ENCODE peak calls at places on chromosomes 12 and 14, in eight cellular contexts. One of them, this sample, is unnamed.
A peak's percentile ranks its signal among the peaks of the same experiment; 100 is the strongest.

GRCh38 chr12:25337916-25338315 is 87.2 kb upstream of the KRAS start:
- DNase-seq in Calu3: no peak
- DNase-seq in left ventricle myocardium inferior: no peak
- DNase-seq in CD4-positive, alpha-beta T cell: no peak
- DNase-seq in WTC11: no peak
- DNase-seq in stomach: no peak
- DNase-seq in AG09309: no peak
- DNase-seq in suprapubic skin: no peak
- DNase-seq in this sample: no peak

GRCh38 chr14:105153739-105154475 is 14.7 kb downstream of the JAG2 start:
- DNase-seq in Calu3: no peak
- DNase-seq in left ventricle myocardium inferior: no peak
- DNase-seq in CD4-positive, alpha-beta T cell: no peak
- DNase-seq in WTC11: no peak
- DNase-seq in stomach: no peak
- DNase-seq in AG09309: no peak
- DNase-seq in suprapubic skin: no peak
- DNase-seq in this sample: no peak

GRCh38 chr12:65229441-65229840 is 49.0 kb upstream of the MSRB3 start:
- DNase-seq in Calu3: no peak
- DNase-seq in left ventricle myocardium inferior: no peak
- DNase-seq in CD4-positive, alpha-beta T cell: no peak
- DNase-seq in WTC11: no peak
- DNase-seq in stomach: no peak
- DNase-seq in AG09309: peak; percentile 8
- DNase-seq in suprapubic skin: no peak
- DNase-seq in this sample: no peak

GRCh38 chr14:42441615-42442014 is 834.9 kb downstream of the LRFN5 start:
- DNase-seq in Calu3: no peak
- DNase-seq in left ventricle myocardium inferior: no peak
- DNase-seq in CD4-positive, alpha-beta T cell: no peak
- DNase-seq in WTC11: no peak
- DNase-seq in stomach: no peak
- DNase-seq in AG09309: no peak
- DNase-seq in suprapubic skin: no peak
- DNase-seq in this sample: no peak

GRCh38 chr12:68042212-68042699 is 53.0 kb downstream of the IFNG-AS1 start:
- DNase-seq in Calu3: no peak
- DNase-seq in left ventricle myocardium inferior: no peak
- DNase-seq in CD4-positive, alpha-beta T cell: no peak
- DNase-seq in WTC11: no peak
- DNase-seq in stomach: no peak
- DNase-seq in AG09309: no peak
- DNase-seq in suprapubic skin: no peak
- DNase-seq in this sample: no peak

GRCh38 chr12:86950043-86950838 is 694.0 kb upstream of the MGAT4C start:
- DNase-seq in Calu3: no peak
- DNase-seq in left ventricle myocardium inferior: no peak
- DNase-seq in CD4-positive, alpha-beta T cell: no peak
- DNase-seq in WTC11: no peak
- DNase-seq in stomach: no peak
- DNase-seq in AG09309: no peak
- DNase-seq in suprapubic skin: no peak
- DNase-seq in this sample: no peak

GRCh38 chr14:72812292-72812851 is 81.5 kb downstream of the DPF3 start:
- DNase-seq in Calu3: no peak
- DNase-seq in left ventricle myocardium inferior: peak; percentile 82
- DNase-seq in CD4-positive, alpha-beta T cell: no peak
- DNase-seq in WTC11: peak; percentile 27
- DNase-seq in stomach: peak; percentile 27
- DNase-seq in AG09309: no peak
- DNase-seq in suprapubic skin: no peak
- DNase-seq in this sample: no peak

GRCh38 chr12:2450553-2450952 is 344.2 kb upstream of the FKBP4 start:
- DNase-seq in Calu3: no peak
- DNase-seq in left ventricle myocardium inferior: no peak
- DNase-seq in CD4-positive, alpha-beta T cell: no peak
- DNase-seq in WTC11: no peak
- DNase-seq in stomach: no peak
- DNase-seq in AG09309: no peak
- DNase-seq in suprapubic skin: no peak
- DNase-seq in this sample: no peak

GRCh38 chr14:92754956-92755355 is 6.5 kb upstream of the LGMN start:
- DNase-seq in Calu3: peak; percentile 48
- DNase-seq in left ventricle myocardium inferior: no peak
- DNase-seq in CD4-positive, alpha-beta T cell: no peak
- DNase-seq in WTC11: no peak
- DNase-seq in stomach: no peak
- DNase-seq in AG09309: no peak
- DNase-seq in suprapubic skin: no peak
- DNase-seq in this sample: no peak

GRCh38 chr12:126353604-126354003 is 1288.4 kb downstream of the AACS start:
- DNase-seq in Calu3: no peak
- DNase-seq in left ventricle myocardium inferior: no peak
- DNase-seq in CD4-positive, alpha-beta T cell: no peak
- DNase-seq in WTC11: no peak
- DNase-seq in stomach: no peak
- DNase-seq in AG09309: peak; percentile 27
- DNase-seq in suprapubic skin: no peak
- DNase-seq in this sample: no peak

GRCh38 chr14:44820230-44820964 is 141.3 kb downstream of the KLHL28 start:
- DNase-seq in Calu3: no peak
- DNase-seq in left ventricle myocardium inferior: no peak
- DNase-seq in CD4-positive, alpha-beta T cell: no peak
- DNase-seq in WTC11: peak; percentile 59
- DNase-seq in stomach: no peak
- DNase-seq in AG09309: no peak
- DNase-seq in suprapubic skin: no peak
- DNase-seq in this sample: no peak

GRCh38 chr12:125057708-125058107 is 7.5 kb upstream of the AACS start:
- DNase-seq in Calu3: no peak
- DNase-seq in left ventricle myocardium inferior: no peak
- DNase-seq in CD4-positive, alpha-beta T cell: no peak
- DNase-seq in WTC11: no peak
- DNase-seq in stomach: no peak
- DNase-seq in AG09309: no peak
- DNase-seq in suprapubic skin: no peak
- DNase-seq in this sample: no peak

GRCh38 chr14:24609667-24610344 is at the start of gene GZMH:
- DNase-seq in Calu3: no peak
- DNase-seq in left ventricle myocardium inferior: no peak
- DNase-seq in CD4-positive, alpha-beta T cell: no peak
- DNase-seq in WTC11: no peak
- DNase-seq in stomach: no peak
- DNase-seq in AG09309: no peak
- DNase-seq in suprapubic skin: no peak
- DNase-seq in this sample: no peak

GRCh38 chr14:24607635-24608492 is 1.6 kb downstream of the GZMH start:
- DNase-seq in Calu3: no peak
- DNase-seq in left ventricle myocardium inferior: no peak
- DNase-seq in CD4-positive, alpha-beta T cell: no peak
- DNase-seq in WTC11: no peak
- DNase-seq in stomach: no peak
- DNase-seq in AG09309: no peak
- DNase-seq in suprapubic skin: no peak
- DNase-seq in this sample: no peak

GRCh38 chr14:24613747-24614146 is 4.3 kb upstream of the GZMH start:
- DNase-seq in Calu3: no peak
- DNase-seq in left ventricle myocardium inferior: no peak
- DNase-seq in CD4-positive, alpha-beta T cell: no peak
- DNase-seq in WTC11: no peak
- DNase-seq in stomach: no peak
- DNase-seq in AG09309: no peak
- DNase-seq in suprapubic skin: no peak
- DNase-seq in this sample: no peak

GRCh38 chr14:24612186-24612585 is 2.7 kb upstream of the GZMH start:
- DNase-seq in Calu3: no peak
- DNase-seq in left ventricle myocardium inferior: no peak
- DNase-seq in CD4-positive, alpha-beta T cell: no peak
- DNase-seq in WTC11: no peak
- DNase-seq in stomach: no peak
- DNase-seq in AG09309: no peak
- DNase-seq in suprapubic skin: no peak
- DNase-seq in this sample: no peak

GRCh38 chr14:24613241-24613640 is 3.8 kb upstream of the GZMH start:
- DNase-seq in Calu3: no peak
- DNase-seq in left ventricle myocardium inferior: no peak
- DNase-seq in CD4-positive, alpha-beta T cell: no peak
- DNase-seq in WTC11: no peak
- DNase-seq in stomach: no peak
- DNase-seq in AG09309: no peak
- DNase-seq in suprapubic skin: no peak
- DNase-seq in this sample: no peak
- TF ChIP-seq CTCF in Calu3: no peak
- TF ChIP-seq CTCF in left ventricle myocardium inferior: no peak
- TF ChIP-seq CTCF in CD4-positive, alpha-beta T cell: no peak
- TF ChIP-seq CTCF in WTC11: no peak
- TF ChIP-seq CTCF in stomach: no peak
- TF ChIP-seq CTCF in AG09309: no peak
- TF ChIP-seq CTCF in suprapubic skin: no peak
- TF ChIP-seq CTCF in this sample: no peak

GRCh38 chr12:121048442-121048841 is 9.4 kb upstream of the OASL start:
- DNase-seq in Calu3: no peak
- DNase-seq in left ventricle myocardium inferior: no peak
- DNase-seq in CD4-positive, alpha-beta T cell: no peak
- DNase-seq in WTC11: no peak
- DNase-seq in stomach: no peak
- DNase-seq in AG09309: no peak
- DNase-seq in suprapubic skin: no peak
- DNase-seq in this sample: no peak

GRCh38 chr12:121053706-121054105 is 14.7 kb upstream of the OASL start:
- DNase-seq in Calu3: no peak
- DNase-seq in left ventricle myocardium inferior: no peak
- DNase-seq in CD4-positive, alpha-beta T cell: no peak
- DNase-seq in WTC11: no peak
- DNase-seq in stomach: no peak
- DNase-seq in AG09309: no peak
- DNase-seq in suprapubic skin: no peak
- DNase-seq in this sample: no peak

DNA sequence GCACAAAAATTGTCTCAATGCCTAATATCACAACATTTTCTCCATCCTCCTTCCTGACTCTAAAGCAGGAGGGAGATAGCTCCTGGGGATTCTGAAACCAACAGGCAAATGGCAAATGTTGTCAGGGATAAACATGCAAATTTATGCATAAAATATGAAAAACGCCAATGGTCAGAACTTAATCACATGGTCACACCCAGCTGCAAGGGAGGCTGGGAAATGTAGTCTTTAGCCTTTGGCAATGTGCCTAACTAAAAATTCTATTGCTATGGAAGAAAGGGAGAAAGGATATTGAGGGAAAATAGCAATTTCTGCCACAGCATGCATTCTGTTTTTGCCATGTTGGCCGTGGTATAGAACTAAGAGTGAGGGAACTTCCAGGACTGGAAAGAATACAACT is 11.7 kb upstream of the OASL start:
- DNase-seq in Calu3: no peak
- DNase-seq in left ventricle myocardium inferior: no peak
- DNase-seq in CD4-positive, alpha-beta T cell: no peak
- DNase-seq in WTC11: no peak
- DNase-seq in stomach: no peak
- DNase-seq in AG09309: no peak
- DNase-seq in suprapubic skin: no peak
- DNase-seq in this sample: no peak
- TF ChIP-seq CTCF in Calu3: no peak
- TF ChIP-seq CTCF in left ventricle myocardium inferior: no peak
- TF ChIP-seq CTCF in CD4-positive, alpha-beta T cell: no peak
- TF ChIP-seq CTCF in WTC11: no peak
- TF ChIP-seq CTCF in stomach: no peak
- TF ChIP-seq CTCF in AG09309: no peak
- TF ChIP-seq CTCF in suprapubic skin: no peak
- TF ChIP-seq CTCF in this sample: no peak

GRCh38 chr14:31230559-31230958 is 23.0 kb upstream of the HECTD1 start:
- DNase-seq in Calu3: no peak
- DNase-seq in left ventricle myocardium inferior: no peak
- DNase-seq in CD4-positive, alpha-beta T cell: no peak
- DNase-seq in WTC11: no peak
- DNase-seq in stomach: no peak
- DNase-seq in AG09309: no peak
- DNase-seq in suprapubic skin: no peak
- DNase-seq in this sample: no peak

GRCh38 chr14:31229009-31229408 is 21.4 kb upstream of the HECTD1 start:
- DNase-seq in Calu3: no peak
- DNase-seq in left ventricle myocardium inferior: no peak
- DNase-seq in CD4-positive, alpha-beta T cell: no peak
- DNase-seq in WTC11: no peak
- DNase-seq in stomach: no peak
- DNase-seq in AG09309: no peak
- DNase-seq in suprapubic skin: no peak
- DNase-seq in this sample: no peak

GRCh38 chr14:31232081-31232480 is 24.5 kb upstream of the HECTD1 start:
- DNase-seq in Calu3: peak; percentile 9
- DNase-seq in left ventricle myocardium inferior: no peak
- DNase-seq in CD4-positive, alpha-beta T cell: no peak
- DNase-seq in WTC11: no peak
- DNase-seq in stomach: peak; percentile 56
- DNase-seq in AG09309: no peak
- DNase-seq in suprapubic skin: no peak
- DNase-seq in this sample: no peak

GRCh38 chr14:31228533-31228932 is 20.9 kb upstream of the HECTD1 start:
- DNase-seq in Calu3: peak; percentile 19
- DNase-seq in left ventricle myocardium inferior: no peak
- DNase-seq in CD4-positive, alpha-beta T cell: no peak
- DNase-seq in WTC11: no peak
- DNase-seq in stomach: no peak
- DNase-seq in AG09309: no peak
- DNase-seq in suprapubic skin: no peak
- DNase-seq in this sample: no peak

DNA sequence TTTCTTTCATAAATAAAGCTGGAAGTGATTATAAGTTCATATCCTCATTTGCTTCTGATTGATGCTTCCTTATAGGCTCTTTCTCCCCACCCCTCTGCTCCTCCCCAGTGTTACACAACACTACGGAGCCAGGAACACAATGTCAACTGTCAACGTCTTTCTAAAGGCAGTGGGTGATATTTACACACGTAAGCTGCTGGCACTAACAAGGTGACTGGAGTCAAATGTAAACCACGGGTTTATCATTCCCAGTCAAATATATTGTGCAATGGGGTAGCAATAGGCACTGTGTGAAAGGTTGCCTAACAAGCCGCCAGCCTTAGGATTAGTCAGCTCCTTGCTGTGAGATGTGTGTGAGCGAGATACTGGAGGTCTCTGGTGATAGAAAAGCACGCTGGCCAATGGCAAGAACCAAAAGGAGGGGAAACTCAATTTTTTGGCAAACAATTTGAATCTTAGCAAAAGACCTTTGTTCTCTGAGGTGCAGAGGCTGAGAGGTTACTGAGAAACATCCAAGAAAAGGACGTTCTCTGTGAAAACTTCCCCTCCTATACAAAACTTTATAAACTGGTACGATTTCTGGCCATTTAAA is 22.1 kb upstream of the HECTD1 start:
- DNase-seq in Calu3: peak; percentile 81
- DNase-seq in left ventricle myocardium inferior: peak; percentile 41
- DNase-seq in CD4-positive, alpha-beta T cell: no peak
- DNase-seq in WTC11: no peak
- DNase-seq in stomach: peak; percentile 86
- DNase-seq in AG09309: peak; percentile 94
- DNase-seq in suprapubic skin: peak; percentile 82
- DNase-seq in this sample: peak; percentile 19
- TF ChIP-seq CTCF in Calu3: no peak
- TF ChIP-seq CTCF in left ventricle myocardium inferior: no peak
- TF ChIP-seq CTCF in CD4-positive, alpha-beta T cell: no peak
- TF ChIP-seq CTCF in WTC11: no peak
- TF ChIP-seq CTCF in stomach: no peak
- TF ChIP-seq CTCF in AG09309: no peak
- TF ChIP-seq CTCF in suprapubic skin: no peak
- TF ChIP-seq CTCF in this sample: no peak

GRCh38 chr12:121792607-121793500 is 634 bp downstream of the RHOF start:
- DNase-seq in Calu3: peak; percentile 50
- DNase-seq in left ventricle myocardium inferior: peak; percentile 54
- DNase-seq in CD4-positive, alpha-beta T cell: peak; percentile 48
- DNase-seq in WTC11: no peak
- DNase-seq in stomach: peak; percentile 58
- DNase-seq in AG09309: no peak
- DNase-seq in suprapubic skin: no peak
- DNase-seq in this sample: no peak
- TF ChIP-seq CTCF in Calu3: no peak
- TF ChIP-seq CTCF in left ventricle myocardium inferior: no peak
- TF ChIP-seq CTCF in CD4-positive, alpha-beta T cell: no peak
- TF ChIP-seq CTCF in WTC11: no peak
- TF ChIP-seq CTCF in stomach: no peak
- TF ChIP-seq CTCF in AG09309: no peak
- TF ChIP-seq CTCF in suprapubic skin: no peak
- TF ChIP-seq CTCF in this sample: no peak